ENCODE peak calls at places on chromosome 19, in seven cellular contexts. One of them, this sample, is unnamed.

GRCh38 chr19:48806518-48806817 is 4.4 kb downstream of the BCAT2 start:
- DNase-seq in lower lobe of right lung: no peak
- DNase-seq in MM.1S: peak
- DNase-seq in neural progenitor cell: peak
- DNase-seq in neural crest cell: peak
- DNase-seq in MCF 10A: no peak
- DNase-seq in RWPE1: peak
- DNase-seq in this sample: no peak

GRCh38 chr19:2254052-2254872 is 2.0 kb downstream of the JSRP1 start:
- DNase-seq in neural crest cell: peak
- DNase-seq in RWPE1: no peak
- DNase-seq in MM.1S: no peak
- DNase-seq in MCF 10A: no peak
- DNase-seq in neural progenitor cell: peak
- DNase-seq in lower lobe of right lung: no peak
- DNase-seq in this sample: no peak

GRCh38 chr19:12766051-12766521 is 9.3 kb downstream of the HOOK2 start:
- DNase-seq in RWPE1: no peak
- DNase-seq in lower lobe of right lung: peak
- DNase-seq in neural progenitor cell: peak
- DNase-seq in neural crest cell: peak
- DNase-seq in MCF 10A: peak
- DNase-seq in MM.1S: peak
- DNase-seq in this sample: peak

GRCh38 chr19:49863254-49863934 is 4.0 kb downstream of the PNKP start:
- DNase-seq in neural crest cell: no peak
- DNase-seq in MM.1S: no peak
- DNase-seq in lower lobe of right lung: no peak
- DNase-seq in MCF 10A: no peak
- DNase-seq in neural progenitor cell: no peak
- DNase-seq in RWPE1: no peak
- DNase-seq in this sample: no peak

GRCh38 chr19:7312816-7313215 is 18.6 kb upstream of the INSR start:
- DNase-seq in neural crest cell: no peak
- DNase-seq in neural progenitor cell: no peak
- DNase-seq in MM.1S: no peak
- DNase-seq in MCF 10A: no peak
- DNase-seq in RWPE1: no peak
- DNase-seq in lower lobe of right lung: no peak
- DNase-seq in this sample: no peak

GRCh38 chr19:3821857-3822364 is 35.7 kb upstream of the MATK start:
- DNase-seq in MCF 10A: peak
- DNase-seq in RWPE1: peak
- DNase-seq in neural crest cell: peak
- DNase-seq in neural progenitor cell: peak
- DNase-seq in lower lobe of right lung: peak
- DNase-seq in MM.1S: peak
- DNase-seq in this sample: peak

GRCh38 chr19:4676955-4677731 is 7.0 kb upstream of the MYDGF start:
- DNase-seq in RWPE1: peak
- DNase-seq in lower lobe of right lung: peak
- DNase-seq in MM.1S: no peak
- DNase-seq in neural progenitor cell: peak
- DNase-seq in neural crest cell: peak
- DNase-seq in MCF 10A: peak
- DNase-seq in this sample: no peak

GRCh38 chr19:10505583-10506229 is 2.5 kb upstream of the KEAP1 start:
- DNase-seq in RWPE1: no peak
- DNase-seq in neural progenitor cell: peak
- DNase-seq in neural crest cell: peak
- DNase-seq in lower lobe of right lung: peak
- DNase-seq in MM.1S: peak
- DNase-seq in MCF 10A: peak
- DNase-seq in this sample: peak

GRCh38 chr19:49188626-49189200 is 31.1 kb downstream of the TRPM4 start:
- DNase-seq in neural crest cell: no peak
- DNase-seq in lower lobe of right lung: peak
- DNase-seq in MCF 10A: no peak
- DNase-seq in RWPE1: no peak
- DNase-seq in neural progenitor cell: no peak
- DNase-seq in MM.1S: no peak
- DNase-seq in this sample: no peak

GRCh38 chr19:36032251-36033104 is at the start of gene CLIP3:
- DNase-seq in RWPE1: no peak
- DNase-seq in MM.1S: no peak
- DNase-seq in neural crest cell: peak
- DNase-seq in lower lobe of right lung: no peak
- DNase-seq in MCF 10A: no peak
- DNase-seq in neural progenitor cell: peak
- DNase-seq in this sample: no peak

GRCh38 chr19:57302727-57303401 is 17.4 kb upstream of the ZNF543 start:
- DNase-seq in neural progenitor cell: no peak
- DNase-seq in MM.1S: no peak
- DNase-seq in RWPE1: no peak
- DNase-seq in neural crest cell: no peak
- DNase-seq in MCF 10A: no peak
- DNase-seq in lower lobe of right lung: no peak
- DNase-seq in this sample: no peak

GRCh38 chr19:3672993-3673392 is 27.3 kb downstream of the PIP5K1C start:
- DNase-seq in neural progenitor cell: peak
- DNase-seq in neural crest cell: no peak
- DNase-seq in RWPE1: no peak
- DNase-seq in lower lobe of right lung: peak
- DNase-seq in MM.1S: no peak
- DNase-seq in MCF 10A: no peak
- DNase-seq in this sample: no peak

GRCh38 chr19:3995619-3996018 is 10.4 kb upstream of the EEF2 start:
- DNase-seq in neural progenitor cell: no peak
- DNase-seq in neural crest cell: no peak
- DNase-seq in RWPE1: no peak
- DNase-seq in MM.1S: no peak
- DNase-seq in MCF 10A: no peak
- DNase-seq in lower lobe of right lung: no peak
- DNase-seq in this sample: no peak

GRCh38 chr19:15398501-15399233 is 19.1 kb upstream of the AKAP8 start:
- DNase-seq in neural progenitor cell: no peak
- DNase-seq in MM.1S: no peak
- DNase-seq in lower lobe of right lung: no peak
- DNase-seq in MCF 10A: no peak
- DNase-seq in neural crest cell: no peak
- DNase-seq in RWPE1: no peak
- DNase-seq in this sample: no peak

GRCh38 chr19:1634242-1634937 is 18.0 kb downstream of the TCF3 start:
- DNase-seq in MCF 10A: no peak
- DNase-seq in neural progenitor cell: no peak
- DNase-seq in RWPE1: no peak
- DNase-seq in MM.1S: no peak
- DNase-seq in lower lobe of right lung: no peak
- DNase-seq in neural crest cell: no peak
- DNase-seq in this sample: no peak

GRCh38 chr19:10855879-10856522 is 7.8 kb downstream of the C19orf38 start:
- DNase-seq in RWPE1: no peak
- DNase-seq in neural progenitor cell: peak
- DNase-seq in neural crest cell: no peak
- DNase-seq in MM.1S: no peak
- DNase-seq in lower lobe of right lung: no peak
- DNase-seq in MCF 10A: peak
- DNase-seq in this sample: no peak

DNA sequence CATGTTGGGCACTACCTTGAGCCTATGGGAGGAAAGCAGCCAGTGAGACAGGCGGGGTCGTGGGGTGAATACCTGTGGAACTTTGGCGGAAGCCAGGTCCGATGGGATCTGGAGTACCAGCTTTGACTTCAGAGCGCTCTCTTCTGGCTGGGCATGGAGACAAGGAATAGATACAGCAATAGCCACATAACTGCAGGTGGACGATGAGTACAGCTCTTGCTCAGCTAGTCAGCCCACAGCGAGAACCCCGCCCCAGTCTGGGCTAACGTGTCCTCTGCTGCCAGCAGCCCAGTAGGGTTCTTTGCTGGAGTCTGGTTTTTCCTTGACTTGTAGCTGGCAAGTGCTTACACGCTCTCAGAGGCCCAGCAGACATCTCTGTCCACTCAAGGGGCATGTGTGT is 83.4 kb downstream of the SIPA1L3 start:
- DNase-seq in RWPE1: peak
- DNase-seq in MCF 10A: peak
- DNase-seq in lower lobe of right lung: no peak
- DNase-seq in neural progenitor cell: no peak
- DNase-seq in MM.1S: no peak
- DNase-seq in neural crest cell: no peak
- DNase-seq in this sample: no peak
- TF ChIP-seq CTCF in RWPE1: no peak
- TF ChIP-seq CTCF in MCF 10A: peak
- TF ChIP-seq CTCF in lower lobe of right lung: no peak
- TF ChIP-seq CTCF in neural progenitor cell: no peak
- TF ChIP-seq CTCF in MM.1S: no peak
- TF ChIP-seq CTCF in neural crest cell: no peak
- TF ChIP-seq CTCF in this sample: no peak

GRCh38 chr19:42361545-42361910 is 28.6 kb downstream of the CNFN start:
- DNase-seq in RWPE1: no peak
- DNase-seq in neural crest cell: no peak
- DNase-seq in lower lobe of right lung: no peak
- DNase-seq in MCF 10A: no peak
- DNase-seq in neural progenitor cell: no peak
- DNase-seq in MM.1S: no peak
- DNase-seq in this sample: no peak

GRCh38 chr19:42363614-42364346 is 26.3 kb downstream of the CNFN start:
- DNase-seq in lower lobe of right lung: no peak
- DNase-seq in MCF 10A: no peak
- DNase-seq in neural crest cell: no peak
- DNase-seq in RWPE1: no peak
- DNase-seq in neural progenitor cell: no peak
- DNase-seq in MM.1S: no peak
- DNase-seq in this sample: peak

GRCh38 chr19:42362342-42362741 is 27.8 kb downstream of the CNFN start:
- DNase-seq in neural progenitor cell: no peak
- DNase-seq in MCF 10A: no peak
- DNase-seq in RWPE1: no peak
- DNase-seq in neural crest cell: no peak
- DNase-seq in MM.1S: no peak
- DNase-seq in lower lobe of right lung: no peak
- DNase-seq in this sample: no peak

GRCh38 chr19:42362891-42363440 is 27.1 kb downstream of the CNFN start:
- DNase-seq in RWPE1: no peak
- DNase-seq in lower lobe of right lung: no peak
- DNase-seq in MM.1S: no peak
- DNase-seq in neural crest cell: no peak
- DNase-seq in MCF 10A: no peak
- DNase-seq in neural progenitor cell: peak
- DNase-seq in this sample: no peak

GRCh38 chr19:42360787-42361544 is 29.1 kb downstream of the CNFN start:
- DNase-seq in neural progenitor cell: peak
- DNase-seq in RWPE1: no peak
- DNase-seq in MCF 10A: no peak
- DNase-seq in MM.1S: no peak
- DNase-seq in lower lobe of right lung: no peak
- DNase-seq in neural crest cell: no peak
- DNase-seq in this sample: no peak
- TF ChIP-seq CTCF in neural progenitor cell: peak
- TF ChIP-seq CTCF in RWPE1: no peak
- TF ChIP-seq CTCF in MCF 10A: no peak
- TF ChIP-seq CTCF in MM.1S: no peak
- TF ChIP-seq CTCF in lower lobe of right lung: no peak
- TF ChIP-seq CTCF in neural crest cell: no peak
- TF ChIP-seq CTCF in this sample: no peak

GRCh38 chr19:30621326-30621920 is 249.2 kb downstream of the ZNF536 start:
- DNase-seq in RWPE1: no peak
- DNase-seq in neural crest cell: no peak
- DNase-seq in neural progenitor cell: no peak
- DNase-seq in MM.1S: no peak
- DNase-seq in lower lobe of right lung: no peak
- DNase-seq in MCF 10A: no peak
- DNase-seq in this sample: no peak
- TF ChIP-seq CTCF in RWPE1: no peak
- TF ChIP-seq CTCF in neural crest cell: no peak
- TF ChIP-seq CTCF in neural progenitor cell: no peak
- TF ChIP-seq CTCF in MM.1S: no peak
- TF ChIP-seq CTCF in lower lobe of right lung: no peak
- TF ChIP-seq CTCF in MCF 10A: no peak
- TF ChIP-seq CTCF in this sample: no peak

GRCh38 chr19:40165362-40165937 is 25.8 kb upstream of the MAP3K10 start:
- DNase-seq in MCF 10A: peak
- DNase-seq in neural progenitor cell: peak
- DNase-seq in MM.1S: peak
- DNase-seq in lower lobe of right lung: peak
- DNase-seq in RWPE1: no peak
- DNase-seq in neural crest cell: peak
- DNase-seq in this sample: peak
- TF ChIP-seq CTCF in MCF 10A: peak
- TF ChIP-seq CTCF in neural progenitor cell: peak
- TF ChIP-seq CTCF in MM.1S: peak
- TF ChIP-seq CTCF in lower lobe of right lung: peak
- TF ChIP-seq CTCF in RWPE1: peak
- TF ChIP-seq CTCF in neural crest cell: peak
- TF ChIP-seq CTCF in this sample: peak

This sample was measured in CD14-positive monocyte.